ENCODE peak calls at places on chromosomes 5 and 9, in five cellular contexts. V is EL; B is stimulated activated naive CD8-positive, alpha-beta T cell treated with anti-CD3 and anti-CD28 coated beads, Interleukin-15, amount 100 ng/mL, for 72 hours; I is retina; M is H9. O is an unnamed sample.

GRCh38 chr9:112820886-112821285 is 69.8 kb downstream of the SLC46A2 start:
- DNase-seq in M (no peak), I (no peak), V (peak), B (no peak), O (peak)

GRCh38 chr9:20568406-20568805 is 53.9 kb downstream of the MLLT3 start:
- DNase-seq in I (no peak), B (no peak), V (peak), M (no peak), O (peak)

GRCh38 chr5:18772475-18772874 is 1138.2 kb downstream of the TAF11L14 start:
- DNase-seq in V (no peak), M (no peak), I (no peak), B (no peak), O (no peak)

GRCh38 chr5:180649297-180650039 is at the start of gene FLT4:
- DNase-seq in V (no peak), B (no peak), I (no peak), M (no peak), O (no peak)

GRCh38 chr9:136255166-136255538 is 9.5 kb upstream of the QSOX2 start:
- DNase-seq in I (no peak), M (no peak), B (no peak), V (peak), O (peak)

GRCh38 chr5:146880985-146881384 is 2.4 kb upstream of the PPP2R2B start:
- DNase-seq in V (no peak), M (no peak), I (no peak), B (no peak), O (no peak)

GRCh38 chr9:128259156-128259555 is 16.7 kb downstream of the GOLGA2 start:
- DNase-seq in B (no peak), V (no peak), M (peak), I (no peak), O (no peak)

GRCh38 chr5:14081791-14082190 is 61.4 kb upstream of the TRIO start:
- DNase-seq in V (no peak), I (no peak), B (no peak), M (no peak), O (no peak)

GRCh38 chr5:141040093-141040762 is 10.9 kb upstream of the PCDHB1 start:
- DNase-seq in M (peak), V (peak), I (peak), B (no peak), O (no peak)

GRCh38 chr9:123360161-123361085 is 4.4 kb downstream of the CRB2 start:
- DNase-seq in M (peak), I (peak), B (peak), V (no peak), O (no peak)

GRCh38 chr9:75927351-75927750 is 36.9 kb downstream of the PCSK5 start:
- DNase-seq in I (no peak), V (no peak), B (no peak), M (no peak), O (no peak)

GRCh38 chr5:111584651-111585050 is 72.3 kb upstream of the STARD4 start:
- DNase-seq in I (no peak), B (peak), V (peak), M (no peak), O (peak)

GRCh38 chr5:66169534-66169933 is 25.4 kb downstream of the SREK1 start:
- DNase-seq in B (peak), V (no peak), M (no peak), I (no peak), O (no peak)

GRCh38 chr9:15927131-15927530 is 374.3 kb downstream of the CCDC171 start:
- DNase-seq in I (peak), B (no peak), V (no peak), M (no peak), O (no peak)

GRCh38 chr5:141605523-141606277 is 13.1 kb downstream of the DIAPH1 start:
- DNase-seq in B (peak), V (peak), M (no peak), I (no peak), O (peak)

GRCh38 chr5:14108170-14108996 is 34.8 kb upstream of the TRIO start:
- DNase-seq in M (peak), V (peak), I (peak), B (peak), O (peak)

GRCh38 chr9:69253057-69253456 is 72.0 kb upstream of the ENTREP1 start:
- DNase-seq in M (no peak), V (no peak), I (no peak), B (no peak), O (no peak)

GRCh38 chr5:133285583-133286021 is 233.8 kb downstream of the HSPA4 start:
- DNase-seq in B (no peak), M (no peak), I (no peak), V (peak), O (peak)

GRCh38 chr9:87020169-87020935 is 73.0 kb upstream of the GAS1 start:
- DNase-seq in B (no peak), M (no peak), I (no peak), V (no peak), O (no peak)

GRCh38 chr9:114305189-114305555 is 17.7 kb upstream of the ORM1 start:
- DNase-seq in V (no peak), M (no peak), I (no peak), B (peak), O (no peak)

GRCh38 chr5:59773286-59773685 is 120.2 kb downstream of the PDE4D start:
- DNase-seq in B (no peak), I (no peak), M (no peak), V (peak), O (no peak)

GRCh38 chr5:179367491-179367890 is 22.2 kb upstream of the ADAMTS2 start:
- DNase-seq in V (no peak), I (no peak), B (no peak), M (no peak), O (no peak)

GRCh38 chr5:156534906-156535305 is 207.9 kb downstream of the SGCD start:
- DNase-seq in B (no peak), V (no peak), M (no peak), I (no peak), O (no peak)

GRCh38 chr5:30808996-30809395 is 384.5 kb upstream of the CDH6 start:
- DNase-seq in I (no peak), B (no peak), V (no peak), M (no peak), O (no peak)

GRCh38 chr9:129176786-129177442 is 1.1 kb downstream of the IER5L start:
- DNase-seq in I (peak), B (peak), M (peak), V (peak), O (peak)

GRCh38 chr9:126581893-126582292 is 31.8 kb upstream of the LMX1B start:
- DNase-seq in B (no peak), I (no peak), M (no peak), V (no peak), O (no peak)

GRCh38 chr5:148482697-148483462 is 99.1 kb downstream of the FBXO38 start:
- DNase-seq in B (peak), I (peak), M (peak), V (peak), O (peak)

GRCh38 chr5:142107729-142108431 is 699 bp upstream of the NDFIP1 start:
- DNase-seq in V (no peak), I (no peak), B (no peak), M (no peak), O (no peak)

GRCh38 chr5:142981475-142981874 is 211.3 kb downstream of the ARHGAP26 start:
- DNase-seq in I (no peak), V (no peak), B (no peak), M (no peak), O (no peak)

GRCh38 chr5:101829255-101829654 is 466.8 kb downstream of the SLCO4C1 start:
- DNase-seq in I (no peak), B (no peak), V (no peak), M (no peak), O (no peak)

GRCh38 chr9:6938447-6938846 is 180.7 kb downstream of the KDM4C start:
- DNase-seq in I (no peak), V (peak), M (no peak), B (no peak), O (peak)

GRCh38 chr5:154483654-154484392 is 5.8 kb upstream of the HAND1 start:
- DNase-seq in M (peak), I (peak), V (no peak), B (no peak), O (no peak)

GRCh38 chr9:13070612-13071595 is 208.6 kb downstream of the MPDZ start:
- DNase-seq in B (no peak), M (no peak), I (no peak), V (no peak), O (no peak)

GRCh38 chr5:759111-759741 is 25.3 kb downstream of the ZDHHC11B start:
- DNase-seq in V (no peak), B (no peak), I (peak), M (peak), O (no peak)

O was measured in HFFc6.